ENCODE peak calls at places on chromosomes 11 and 22, in six cellular contexts. One of them, this sample, is unnamed.

GRCh38 chr22:31680764-31681624 is 19.0 kb upstream of the PISD start:
- DNase-seq in left ventricle myocardium inferior: peak; percentile 17
- DNase-seq in MM.1S: no peak
- DNase-seq in left lung: no peak
- DNase-seq in CD4-positive, CD25-positive, alpha-beta regulatory T cell: no peak
- DNase-seq in aorta: peak; percentile 3
- DNase-seq in this sample: no peak

GRCh38 chr11:115201121-115201792 is 303.0 kb downstream of the CADM1 start:
- DNase-seq in MM.1S: no peak
- DNase-seq in left ventricle myocardium inferior: no peak
- DNase-seq in left lung: no peak
- DNase-seq in aorta: no peak
- DNase-seq in CD4-positive, CD25-positive, alpha-beta regulatory T cell: no peak
- DNase-seq in this sample: no peak

GRCh38 chr11:46278387-46279173 is 1.1 kb downstream of the CREB3L1 start:
- DNase-seq in aorta: peak; percentile 85
- DNase-seq in MM.1S: no peak
- DNase-seq in CD4-positive, CD25-positive, alpha-beta regulatory T cell: no peak
- DNase-seq in left lung: peak; percentile 85
- DNase-seq in left ventricle myocardium inferior: peak; percentile 58
- DNase-seq in this sample: no peak

GRCh38 chr11:65437436-65438227 is 15.0 kb downstream of the NEAT1 start:
- DNase-seq in CD4-positive, CD25-positive, alpha-beta regulatory T cell: no peak
- DNase-seq in left lung: no peak
- DNase-seq in aorta: no peak
- DNase-seq in MM.1S: no peak
- DNase-seq in left ventricle myocardium inferior: no peak
- DNase-seq in this sample: no peak

GRCh38 chr11:26626346-26626745 is 54.3 kb upstream of the MUC15 start:
- DNase-seq in left lung: no peak
- DNase-seq in left ventricle myocardium inferior: no peak
- DNase-seq in CD4-positive, CD25-positive, alpha-beta regulatory T cell: no peak
- DNase-seq in MM.1S: no peak
- DNase-seq in aorta: no peak
- DNase-seq in this sample: no peak

GRCh38 chr22:31659246-31659645 is 2.8 kb downstream of the PISD start:
- DNase-seq in CD4-positive, CD25-positive, alpha-beta regulatory T cell: no peak
- DNase-seq in MM.1S: no peak
- DNase-seq in aorta: no peak
- DNase-seq in left lung: no peak
- DNase-seq in left ventricle myocardium inferior: no peak
- DNase-seq in this sample: no peak

GRCh38 chr11:112810951-112811350 is 150.3 kb upstream of the NCAM1 start:
- DNase-seq in CD4-positive, CD25-positive, alpha-beta regulatory T cell: no peak
- DNase-seq in left ventricle myocardium inferior: no peak
- DNase-seq in MM.1S: no peak
- DNase-seq in aorta: no peak
- DNase-seq in left lung: no peak
- DNase-seq in this sample: no peak

GRCh38 chr11:64244966-64245365 is 1.8 kb downstream of the PPP1R14B start:
- DNase-seq in left ventricle myocardium inferior: no peak
- DNase-seq in CD4-positive, CD25-positive, alpha-beta regulatory T cell: no peak
- DNase-seq in MM.1S: no peak
- DNase-seq in left lung: peak; percentile 57
- DNase-seq in aorta: no peak
- DNase-seq in this sample: no peak

GRCh38 chr22:45554040-45554406 is 51.3 kb downstream of the FBLN1 start:
- DNase-seq in CD4-positive, CD25-positive, alpha-beta regulatory T cell: no peak
- DNase-seq in left lung: no peak
- DNase-seq in MM.1S: peak; percentile 35
- DNase-seq in aorta: no peak
- DNase-seq in left ventricle myocardium inferior: no peak
- DNase-seq in this sample: peak; percentile 12

GRCh38 chr11:34654491-34655334 is 33.8 kb downstream of the EHF start:
- DNase-seq in left lung: no peak
- DNase-seq in CD4-positive, CD25-positive, alpha-beta regulatory T cell: no peak
- DNase-seq in MM.1S: no peak
- DNase-seq in aorta: no peak
- DNase-seq in left ventricle myocardium inferior: peak; percentile 40
- DNase-seq in this sample: no peak

GRCh38 chr11:75421035-75421602 is 11.9 kb downstream of the KLHL35 start:
- DNase-seq in CD4-positive, CD25-positive, alpha-beta regulatory T cell: no peak
- DNase-seq in aorta: no peak
- DNase-seq in left lung: no peak
- DNase-seq in left ventricle myocardium inferior: no peak
- DNase-seq in MM.1S: no peak
- DNase-seq in this sample: no peak

GRCh38 chr11:128389461-128389976 is 197.8 kb downstream of the ETS1 start:
- DNase-seq in aorta: no peak
- DNase-seq in MM.1S: no peak
- DNase-seq in left ventricle myocardium inferior: peak; percentile 21
- DNase-seq in CD4-positive, CD25-positive, alpha-beta regulatory T cell: no peak
- DNase-seq in left lung: no peak
- DNase-seq in this sample: no peak

GRCh38 chr11:44559207-44559943 is 6.1 kb upstream of the CD82 start:
- DNase-seq in left ventricle myocardium inferior: no peak
- DNase-seq in aorta: peak; percentile 50
- DNase-seq in CD4-positive, CD25-positive, alpha-beta regulatory T cell: no peak
- DNase-seq in left lung: no peak
- DNase-seq in MM.1S: peak; percentile 40
- DNase-seq in this sample: peak; percentile 78

GRCh38 chr11:35330924-35331323 is 88.4 kb downstream of the SLC1A2 start:
- DNase-seq in left lung: no peak
- DNase-seq in CD4-positive, CD25-positive, alpha-beta regulatory T cell: no peak
- DNase-seq in MM.1S: peak; percentile 50
- DNase-seq in aorta: no peak
- DNase-seq in left ventricle myocardium inferior: no peak
- DNase-seq in this sample: no peak

GRCh38 chr11:116861539-116861938 is 24.1 kb upstream of the APOA1 start:
- DNase-seq in aorta: no peak
- DNase-seq in MM.1S: no peak
- DNase-seq in left ventricle myocardium inferior: no peak
- DNase-seq in left lung: no peak
- DNase-seq in CD4-positive, CD25-positive, alpha-beta regulatory T cell: no peak
- DNase-seq in this sample: no peak

GRCh38 chr11:93849751-93850584 is 450 bp downstream of the VSTM5 start:
- DNase-seq in left ventricle myocardium inferior: peak; percentile 22
- DNase-seq in left lung: peak; percentile 78
- DNase-seq in MM.1S: no peak
- DNase-seq in aorta: peak; percentile 79
- DNase-seq in CD4-positive, CD25-positive, alpha-beta regulatory T cell: no peak
- DNase-seq in this sample: no peak

GRCh38 chr11:9787981-9788521 is 124.2 kb downstream of the SWAP70 start:
- DNase-seq in left ventricle myocardium inferior: peak; percentile 34
- DNase-seq in MM.1S: no peak
- DNase-seq in CD4-positive, CD25-positive, alpha-beta regulatory T cell: no peak
- DNase-seq in left lung: no peak
- DNase-seq in aorta: no peak
- DNase-seq in this sample: no peak

GRCh38 chr22:37088108-37088605 is 21.4 kb downstream of the TMPRSS6 start:
- DNase-seq in left lung: peak; percentile 54
- DNase-seq in CD4-positive, CD25-positive, alpha-beta regulatory T cell: no peak
- DNase-seq in aorta: no peak
- DNase-seq in left ventricle myocardium inferior: no peak
- DNase-seq in MM.1S: no peak
- DNase-seq in this sample: no peak

GRCh38 chr11:98979212-98979611 is 41.5 kb upstream of the CNTN5 start:
- DNase-seq in left lung: no peak
- DNase-seq in MM.1S: no peak
- DNase-seq in aorta: no peak
- DNase-seq in left ventricle myocardium inferior: no peak
- DNase-seq in CD4-positive, CD25-positive, alpha-beta regulatory T cell: no peak
- DNase-seq in this sample: no peak
- H3K9me3 ChIP-seq in left lung: peaks cover 15% of the 10 kb centered on the region
- H3K9me3 ChIP-seq in MM.1S: no peaks in the 10 kb centered on the region
- H3K9me3 ChIP-seq in aorta: no peaks in the 10 kb centered on the region
- H3K9me3 ChIP-seq in left ventricle myocardium inferior: peaks cover 48% of the 10 kb centered on the region
- H3K9me3 ChIP-seq in CD4-positive, CD25-positive, alpha-beta regulatory T cell: no peaks in the 10 kb centered on the region
- H3K9me3 ChIP-seq in this sample: no peaks in the 10 kb centered on the region

GRCh38 chr11:99271527-99271926 is 250.8 kb downstream of the CNTN5 start:
- DNase-seq in left lung: no peak
- DNase-seq in CD4-positive, CD25-positive, alpha-beta regulatory T cell: no peak
- DNase-seq in left ventricle myocardium inferior: no peak
- DNase-seq in aorta: no peak
- DNase-seq in MM.1S: no peak
- DNase-seq in this sample: no peak

GRCh38 chr11:99281331-99281730 is 260.6 kb downstream of the CNTN5 start:
- DNase-seq in left lung: no peak
- DNase-seq in MM.1S: no peak
- DNase-seq in aorta: no peak
- DNase-seq in left ventricle myocardium inferior: no peak
- DNase-seq in CD4-positive, CD25-positive, alpha-beta regulatory T cell: no peak
- DNase-seq in this sample: no peak

GRCh38 chr11:99277281-99277680 is 256.5 kb downstream of the CNTN5 start:
- DNase-seq in CD4-positive, CD25-positive, alpha-beta regulatory T cell: no peak
- DNase-seq in left lung: no peak
- DNase-seq in aorta: no peak
- DNase-seq in left ventricle myocardium inferior: no peak
- DNase-seq in MM.1S: peak; percentile 43
- DNase-seq in this sample: no peak

GRCh38 chr11:99275521-99275920 is 254.8 kb downstream of the CNTN5 start:
- DNase-seq in MM.1S: no peak
- DNase-seq in aorta: no peak
- DNase-seq in left ventricle myocardium inferior: no peak
- DNase-seq in CD4-positive, CD25-positive, alpha-beta regulatory T cell: no peak
- DNase-seq in left lung: no peak
- DNase-seq in this sample: no peak
- H3K9me3 ChIP-seq in MM.1S: no peaks in the 10 kb centered on the region
- H3K9me3 ChIP-seq in aorta: no peaks in the 10 kb centered on the region
- H3K9me3 ChIP-seq in left ventricle myocardium inferior: no peaks in the 10 kb centered on the region
- H3K9me3 ChIP-seq in CD4-positive, CD25-positive, alpha-beta regulatory T cell: no peaks in the 10 kb centered on the region
- H3K9me3 ChIP-seq in left lung: no peaks in the 10 kb centered on the region
- H3K9me3 ChIP-seq in this sample: no peaks in the 10 kb centered on the region

DNA sequence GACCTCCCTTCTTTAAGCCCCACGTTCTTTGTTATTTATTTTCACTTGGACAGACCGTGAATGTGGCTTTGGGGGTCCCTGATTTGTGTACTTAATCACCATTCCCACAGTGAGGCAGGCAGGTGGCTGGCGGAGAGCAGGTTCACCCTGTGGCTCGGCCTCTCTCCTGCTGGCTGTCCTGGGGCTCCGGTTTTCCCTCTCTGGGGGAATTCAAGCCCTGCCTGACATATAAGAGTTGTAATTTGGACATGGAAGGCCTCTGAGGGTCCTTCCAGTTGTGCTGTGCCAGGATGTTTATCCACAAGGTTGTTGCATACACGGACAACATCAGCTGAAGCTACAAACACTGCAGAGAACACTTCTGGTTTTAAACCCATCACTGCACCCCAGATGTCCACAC is 824.5 kb downstream of the TBC1D22A start:
- DNase-seq in MM.1S: no peak
- DNase-seq in CD4-positive, CD25-positive, alpha-beta regulatory T cell: no peak
- DNase-seq in left lung: no peak
- DNase-seq in left ventricle myocardium inferior: no peak
- DNase-seq in aorta: peak; percentile 66
- DNase-seq in this sample: no peak
- H3K9me3 ChIP-seq in MM.1S: no peaks in the 10 kb centered on the region
- H3K9me3 ChIP-seq in CD4-positive, CD25-positive, alpha-beta regulatory T cell: peaks cover 11% of the 10 kb centered on the region
- H3K9me3 ChIP-seq in left lung: peaks cover 28% of the 10 kb centered on the region
- H3K9me3 ChIP-seq in left ventricle myocardium inferior: peaks cover 29% of the 10 kb centered on the region
- H3K9me3 ChIP-seq in aorta: no peaks in the 10 kb centered on the region
- H3K9me3 ChIP-seq in this sample: peaks cover 19% of the 10 kb centered on the region

GRCh38 chr11:97657852-97658251 is 1268.0 kb downstream of the JRKL start:
- DNase-seq in MM.1S: no peak
- DNase-seq in left ventricle myocardium inferior: no peak
- DNase-seq in left lung: no peak
- DNase-seq in CD4-positive, CD25-positive, alpha-beta regulatory T cell: no peak
- DNase-seq in aorta: no peak
- DNase-seq in this sample: no peak
- H3K9me3 ChIP-seq in MM.1S: no peaks in the 10 kb centered on the region
- H3K9me3 ChIP-seq in left ventricle myocardium inferior: peaks cover 9% of the 10 kb centered on the region
- H3K9me3 ChIP-seq in left lung: peaks cover 7% of the 10 kb centered on the region
- H3K9me3 ChIP-seq in CD4-positive, CD25-positive, alpha-beta regulatory T cell: no peaks in the 10 kb centered on the region
- H3K9me3 ChIP-seq in aorta: no peaks in the 10 kb centered on the region
- H3K9me3 ChIP-seq in this sample: peaks cover 4% of the 10 kb centered on the region

DNA sequence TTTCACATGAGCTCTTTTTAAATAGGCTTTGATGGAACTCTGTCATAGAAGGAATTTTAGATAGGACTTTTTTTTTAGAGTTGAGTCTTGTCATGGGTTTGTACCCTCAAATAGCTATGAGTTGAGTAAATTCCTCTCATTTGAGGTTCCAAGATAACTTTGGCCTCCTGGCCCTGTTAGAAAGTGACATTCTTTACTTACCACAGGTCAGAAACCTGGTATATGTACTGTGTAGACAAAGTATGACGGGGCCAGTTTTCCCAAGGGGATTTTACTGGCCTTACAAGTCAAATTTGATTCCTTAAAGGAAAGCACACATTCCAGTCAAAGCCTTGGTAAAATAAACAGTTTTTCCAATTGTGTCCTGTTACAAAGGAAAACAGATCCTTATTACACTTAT is 729.3 kb upstream of the LUZP2 start:
- DNase-seq in MM.1S: no peak
- DNase-seq in CD4-positive, CD25-positive, alpha-beta regulatory T cell: no peak
- DNase-seq in left ventricle myocardium inferior: no peak
- DNase-seq in aorta: no peak
- DNase-seq in left lung: no peak
- DNase-seq in this sample: no peak
- H3K9me3 ChIP-seq in MM.1S: no peaks in the 10 kb centered on the region
- H3K9me3 ChIP-seq in CD4-positive, CD25-positive, alpha-beta regulatory T cell: peaks cover 13% of the 10 kb centered on the region
- H3K9me3 ChIP-seq in left ventricle myocardium inferior: peaks cover 38% of the 10 kb centered on the region
- H3K9me3 ChIP-seq in aorta: no peaks in the 10 kb centered on the region
- H3K9me3 ChIP-seq in left lung: peaks cover 28% of the 10 kb centered on the region
- H3K9me3 ChIP-seq in this sample: peaks cover 32% of the 10 kb centered on the region

DNA sequence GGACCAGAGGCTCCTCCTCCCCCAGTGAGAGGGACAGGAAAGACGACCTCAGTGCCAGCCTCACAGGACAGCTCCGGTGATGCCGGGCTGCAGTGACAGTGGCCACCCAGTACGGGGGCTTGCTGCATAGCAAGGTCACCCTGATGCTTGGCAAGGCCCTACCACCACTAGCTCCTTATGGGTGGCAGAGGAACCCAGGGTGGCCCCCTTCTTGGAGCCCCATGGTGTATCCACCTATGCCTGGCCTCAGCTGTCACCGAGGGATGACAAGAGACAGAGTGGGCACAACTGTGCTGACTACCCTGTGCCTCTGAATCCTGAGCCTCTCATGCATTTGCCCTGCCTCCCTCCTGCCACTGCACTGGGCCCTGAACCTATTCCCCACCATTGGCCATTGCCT is 809.2 kb downstream of the TBC1D22A start:
- DNase-seq in aorta: peak; percentile 56
- DNase-seq in CD4-positive, CD25-positive, alpha-beta regulatory T cell: no peak
- DNase-seq in MM.1S: no peak
- DNase-seq in left lung: no peak
- DNase-seq in left ventricle myocardium inferior: no peak
- DNase-seq in this sample: no peak
- H3K9me3 ChIP-seq in aorta: no peaks in the 10 kb centered on the region
- H3K9me3 ChIP-seq in CD4-positive, CD25-positive, alpha-beta regulatory T cell: no peaks in the 10 kb centered on the region
- H3K9me3 ChIP-seq in MM.1S: no peaks in the 10 kb centered on the region
- H3K9me3 ChIP-seq in left lung: no peaks in the 10 kb centered on the region
- H3K9me3 ChIP-seq in left ventricle myocardium inferior: no peaks in the 10 kb centered on the region
- H3K9me3 ChIP-seq in this sample: no peaks in the 10 kb centered on the region

This sample was measured in OCI-LY7.